ENCODE peak calls at places on chromosome 13, in nine cellular contexts. Z is NB4; K is CD8-positive, alpha-beta T cell; V is left lung; O is RWPE1; B is stimulated activated naive CD8-positive, alpha-beta T cell treated with anti-CD3 and anti-CD28 coated beads, Interleukin-15, Interleukin-2, amounts not matched to agents 100 U/mL and 50 U/mL, for 24 hours; I is Kasumi-1; D is NCI-H1694 treated with DMSO at 0.1 percent for 48 hours; L is fibroblast of gingiva. U is an unnamed sample.

GRCh38 chr13:28564030-28564429 is 69.1 kb upstream of the FLT1 start:
- DNase-seq in Z (no peak), K (no peak), V (no peak), O (peak), B (no peak), I (no peak), D (no peak), L (no peak), U (peak)

GRCh38 chr13:48094404-48094780 is 512 bp downstream of the MED4 start:
- DNase-seq in Z (peak), K (no peak), V (no peak), O (peak), B (peak), I (no peak), D (no peak), L (no peak), U (no peak)

GRCh38 chr13:109945206-109945960 is 159.0 kb upstream of the IRS2 start:
- DNase-seq in Z (no peak), K (no peak), V (no peak), O (peak), B (no peak), I (no peak), D (no peak), L (peak), U (no peak)

GRCh38 chr13:104962411-104962810 is 1573.1 kb downstream of the EFNB2 start:
- DNase-seq in Z (no peak), K (no peak), V (no peak), O (no peak), B (no peak), I (no peak), D (peak), L (no peak), U (no peak)

GRCh38 chr13:104114111-104114510 is 1047.9 kb upstream of the SLC10A2 start:
- DNase-seq in Z (no peak), K (no peak), V (no peak), O (no peak), B (no peak), I (no peak), D (no peak), L (no peak), U (no peak)

GRCh38 chr13:110368408-110368807 is 61.3 kb downstream of the COL4A2 start:
- DNase-seq in Z (no peak), K (no peak), V (no peak), O (no peak), B (no peak), I (no peak), D (no peak), L (no peak), U (no peak)

GRCh38 chr13:70518081-70518480 is 409.8 kb upstream of the KLHL1 start:
- DNase-seq in Z (no peak), K (no peak), V (no peak), O (no peak), B (no peak), I (no peak), D (no peak), L (no peak), U (no peak)

GRCh38 chr13:40776681-40777165 is 5.7 kb upstream of the MRPS31 start:
- DNase-seq in Z (peak), K (peak), V (peak), O (no peak), B (peak), I (peak), D (peak), L (no peak), U (no peak)